ENCODE peak calls at places on chromosomes 11 and 22, in seven cellular contexts. T, Q, O, G, Z, B and J are unnamed samples.

GRCh38 chr11:65013692-65014145 is 241 bp upstream of the ARL2 start:
- DNase-seq in T (peak), B (peak), G (no peak), O (peak), Z (peak), Q (peak), J (peak)

GRCh38 chr22:33597274-33597985 is 322.8 kb downstream of the LARGE1 start:
- DNase-seq in T (no peak), B (no peak), Z (peak), Q (no peak), O (no peak), G (no peak), J (peak)

GRCh38 chr11:58334708-58335107 is 24.2 kb downstream of the OR5B17 start:
- DNase-seq in B (peak), T (no peak), G (peak), O (no peak), Q (no peak), Z (no peak), J (no peak)

GRCh38 chr11:47305734-47306483 is 36.0 kb downstream of the MADD start:
- DNase-seq in Z (no peak), Q (no peak), T (no peak), B (no peak), G (peak), O (no peak), J (no peak)

GRCh38 chr22:27668828-27669797 is 132.4 kb downstream of the MN1 start:
- DNase-seq in B (peak), Z (no peak), T (no peak), G (peak), O (no peak), Q (no peak), J (no peak)

GRCh38 chr22:36086170-36086490 is 57.5 kb upstream of the RBFOX2 start:
- DNase-seq in B (no peak), G (peak), Q (no peak), O (no peak), Z (no peak), T (no peak), J (no peak)

GRCh38 chr11:96037267-96037990 is 113.5 kb upstream of the MTMR2 start:
- DNase-seq in B (no peak), Z (peak), T (no peak), O (no peak), Q (no peak), G (peak), J (no peak)

GRCh38 chr11:120013325-120014250 is 124.3 kb downstream of the TRIM29 start:
- DNase-seq in Z (peak), Q (no peak), O (peak), B (peak), T (no peak), G (peak), J (no peak)

GRCh38 chr22:43092085-43092484 is 2.9 kb upstream of the TTLL1 start:
- DNase-seq in G (no peak), Z (no peak), B (no peak), T (no peak), O (no peak), Q (no peak), J (no peak)

GRCh38 chr22:45597460-45598192 is 74.0 kb upstream of the ATXN10 start:
- DNase-seq in T (no peak), B (no peak), Q (no peak), Z (no peak), O (no peak), G (peak), J (no peak)

GRCh38 chr22:39117585-39118191 is 20.6 kb downstream of the APOBEC3H start:
- DNase-seq in G (peak), O (peak), Q (peak), B (peak), T (peak), Z (peak), J (no peak)